ENCODE peak calls at places on chromosome 4, in six cellular contexts. Y, J, L, P, G and T are unnamed samples.

GRCh38 chr4:127622621-127622922 is 10.2 kb upstream of the INTU start:
- DNase-seq in L (no peak), Y (no peak), G (no peak), J (no peak), P (no peak), T (no peak)

GRCh38 chr4:4443821-4444220 is 56.9 kb downstream of the NSG1 start:
- DNase-seq in G (no peak), P (no peak), L (no peak), Y (no peak), J (no peak), T (no peak)

GRCh38 chr4:142547974-142548373 is 298.1 kb downstream of the INPP4B start:
- DNase-seq in Y (no peak), G (no peak), P (no peak), J (no peak), L (no peak), T (no peak)

GRCh38 chr4:168449740-168450442 is 30.4 kb downstream of the DDX60L start:
- DNase-seq in J (no peak), Y (no peak), G (no peak), L (no peak), P (no peak), T (no peak)

GRCh38 chr4:158783775-158784174 is 14.9 kb downstream of the FNIP2 start:
- DNase-seq in J (no peak), P (no peak), G (no peak), Y (no peak), L (no peak), T (no peak)

GRCh38 chr4:67393699-67394281 is 151.5 kb downstream of the CENPC start:
- DNase-seq in P (no peak), Y (peak; percentile 75), G (no peak), J (no peak), L (no peak), T (no peak)

GRCh38 chr4:52094746-52095145 is 43.6 kb downstream of the SPATA18 start:
- DNase-seq in Y (peak; percentile 27), P (no peak), J (no peak), G (no peak), L (no peak), T (no peak)

GRCh38 chr4:41258783-41259182 is 2.1 kb downstream of the UCHL1 start:
- DNase-seq in Y (peak; percentile 41), P (no peak), L (no peak), G (no peak), J (no peak), T (peak; percentile 61)

GRCh38 chr4:39521253-39521908 is 5.9 kb downstream of the UGDH start:
- DNase-seq in L (no peak), J (no peak), Y (no peak), G (no peak), P (no peak), T (no peak)

GRCh38 chr4:187993827-187994226 is 1.7 kb upstream of the ZFP42 start:
- DNase-seq in Y (peak; percentile 56), J (no peak), L (no peak), P (no peak), G (no peak), T (no peak)

GRCh38 chr4:168569066-168569908 is 72.4 kb downstream of the PALLD start:
- DNase-seq in Y (no peak), J (no peak), L (no peak), P (no peak), G (no peak), T (no peak)

GRCh38 chr4:148239406-148239805 is 202.8 kb downstream of the NR3C2 start:
- DNase-seq in J (no peak), L (no peak), P (no peak), G (no peak), Y (peak; percentile 46), T (no peak)

GRCh38 chr4:184895012-184895795 is 69.4 kb upstream of the ACSL1 start:
- DNase-seq in G (no peak), P (no peak), L (no peak), J (no peak), Y (no peak), T (no peak)

GRCh38 chr4:187383181-187383580 is 612.4 kb upstream of the ZFP42 start:
- DNase-seq in L (no peak), P (no peak), G (no peak), J (no peak), Y (no peak), T (no peak)

GRCh38 chr4:71769434-71769833 is 14.4 kb downstream of the GC start:
- DNase-seq in Y (no peak), L (no peak), G (no peak), J (no peak), P (no peak), T (no peak)

GRCh38 chr4:55075823-55076418 is 49.5 kb downstream of the KDR start:
- DNase-seq in L (no peak), P (no peak), Y (no peak), J (no peak), G (no peak), T (no peak)

GRCh38 chr4:147940144-147940543 is 208.3 kb downstream of the ARHGAP10 start:
- DNase-seq in Y (no peak), J (no peak), L (no peak), P (no peak), G (no peak), T (no peak)

GRCh38 chr4:110108470-110108869 is 89.9 kb downstream of the ELOVL6 start:
- DNase-seq in G (no peak), L (no peak), P (no peak), Y (no peak), J (no peak), T (no peak)

GRCh38 chr4:8697826-8698225 is 105.3 kb downstream of the CPZ start:
- DNase-seq in G (no peak), L (no peak), J (peak; percentile 50), P (no peak), Y (no peak), T (no peak)

GRCh38 chr4:176001171-176002006 is 64.3 kb upstream of the WDR17 start:
- DNase-seq in G (no peak), L (peak; percentile 31), Y (no peak), P (no peak), J (no peak), T (no peak)

GRCh38 chr4:19285146-19285545 is 966.6 kb upstream of the SLIT2 start:
- DNase-seq in L (no peak), P (no peak), J (no peak), G (no peak), Y (no peak), T (no peak)

GRCh38 chr4:144645621-144646522 is at the start of gene HHIP:
- DNase-seq in L (peak; percentile 77), P (no peak), Y (no peak), G (no peak), J (peak; percentile 67), T (no peak)

GRCh38 chr4:102823897-102824296 is 3.5 kb downstream of the UBE2D3 start:
- DNase-seq in J (no peak), Y (no peak), P (no peak), L (no peak), G (no peak), T (no peak)

GRCh38 chr4:3771167-3771809 is 5.1 kb downstream of the ADRA2C start:
- DNase-seq in L (no peak), G (no peak), Y (no peak), P (no peak), J (no peak), T (no peak)

GRCh38 chr4:82223715-82224114 is 150.1 kb downstream of the HNRNPD start:
- DNase-seq in G (no peak), L (no peak), P (no peak), Y (peak; percentile 58), J (peak; percentile 63), T (no peak)

GRCh38 chr4:182649698-182650477 is 267.3 kb downstream of the DCTD start:
- DNase-seq in L (no peak), P (no peak), J (no peak), Y (no peak), G (no peak), T (no peak)
- H3K27ac ChIP-seq in L (no peak overlapping the region), P (no peak overlapping the region), J (no peak overlapping the region), Y (no peak overlapping the region), G (no peak overlapping the region), T (no peak overlapping the region)

DNA sequence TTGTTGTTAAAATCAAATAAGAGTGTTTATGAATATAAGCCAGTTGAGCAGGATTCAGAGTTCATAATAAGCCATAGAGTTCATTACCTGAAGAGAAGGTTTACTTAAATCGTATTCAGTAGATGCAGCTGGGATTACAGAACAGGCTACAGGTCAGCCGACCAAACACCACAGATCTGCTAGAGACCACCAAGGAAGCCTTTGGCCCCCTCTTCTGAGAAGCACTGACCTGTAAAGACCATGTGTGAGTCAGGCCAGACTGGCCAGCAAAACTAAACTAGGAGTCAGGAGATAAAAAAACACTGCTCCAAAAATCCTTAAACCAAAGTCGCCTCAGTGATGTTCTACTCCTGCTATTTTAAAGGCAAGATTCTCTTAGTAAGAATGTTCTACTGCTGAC is 1125.5 kb downstream of the FAT4 start:
- DNase-seq in G (no peak), L (no peak), J (no peak), Y (no peak), P (no peak), T (no peak)
- H3K27ac ChIP-seq in G (no peak overlapping the region), L (no peak overlapping the region), J (peak overlapping the region; percentile 45), Y (no peak overlapping the region), P (peak overlapping the region; percentile 22), T (no peak overlapping the region)

GRCh38 chr4:2411786-2412510 is 6.5 kb downstream of the ZFYVE28 start:
- DNase-seq in G (peak; percentile 17), J (no peak), Y (no peak), L (no peak), P (no peak), T (no peak)

GRCh38 chr4:2415213-2415612 is 3.2 kb downstream of the ZFYVE28 start:
- DNase-seq in L (no peak), P (no peak), J (no peak), Y (no peak), G (no peak), T (no peak)

GRCh38 chr4:2413821-2414610 is 4.4 kb downstream of the ZFYVE28 start:
- DNase-seq in J (no peak), L (no peak), G (peak; percentile 18), Y (no peak), P (no peak), T (no peak)

GRCh38 chr4:2412534-2412884 is 5.9 kb downstream of the ZFYVE28 start:
- DNase-seq in G (peak; percentile 67), Y (no peak), P (no peak), J (no peak), L (no peak), T (no peak)

DNA sequence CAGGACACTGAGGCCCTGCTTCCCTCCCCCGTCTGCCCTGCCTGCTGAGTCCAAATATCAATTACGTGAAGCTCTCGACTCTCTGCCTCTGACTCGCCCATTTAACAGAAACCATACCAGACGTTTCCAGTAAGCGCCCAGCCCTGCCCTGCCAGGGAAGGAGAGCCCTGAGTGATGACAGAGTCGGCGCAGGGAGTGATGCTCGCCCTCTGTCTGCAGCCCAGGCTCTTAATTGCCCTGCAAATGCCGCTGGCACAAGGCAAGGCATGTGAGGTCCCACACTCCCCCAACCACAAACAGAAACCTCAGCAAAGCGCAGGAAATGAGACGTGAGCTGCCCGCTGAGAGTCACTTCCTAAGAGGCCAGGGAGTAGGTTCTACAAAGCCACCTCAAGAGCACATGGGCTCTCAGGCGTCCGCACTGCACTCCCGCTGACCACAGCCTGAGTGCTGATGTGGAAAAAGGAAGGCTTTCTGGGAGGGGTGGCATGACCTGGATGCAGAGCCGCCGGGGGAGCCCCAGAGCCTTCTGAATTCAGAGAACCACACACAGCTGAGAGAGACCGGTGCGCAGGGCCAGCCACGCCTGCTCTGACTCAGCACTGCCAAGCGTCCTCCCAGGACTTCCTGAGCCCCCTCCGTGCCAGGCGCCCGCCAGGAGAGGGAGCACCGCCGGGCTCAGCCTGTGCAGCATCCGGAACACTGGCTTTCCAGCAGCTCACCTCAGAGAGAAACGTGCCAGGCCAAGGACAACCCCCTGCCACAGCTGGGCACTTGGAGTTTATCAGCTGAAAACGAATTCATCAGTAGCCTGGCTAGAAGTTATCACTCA is 5.3 kb downstream of the ZFYVE28 start:
- DNase-seq in J (peak; percentile 90), Y (peak; percentile 60), P (peak; percentile 55), L (peak; percentile 53), G (peak; percentile 88), T (peak; percentile 76)
- H3K27ac ChIP-seq in J (no peak overlapping the region), Y (no peak overlapping the region), P (peak overlapping the region; percentile 28), L (no peak overlapping the region), G (peak overlapping the region; percentile 87), T (peak overlapping the region; percentile 67)

GRCh38 chr4:157222764-157223145 is 2.2 kb downstream of the GRIA2 start:
- DNase-seq in L (no peak), J (no peak), G (no peak), P (no peak), Y (no peak), T (no peak)
- H3K27ac ChIP-seq in L (no peak overlapping the region), J (peak overlapping the region; percentile 31), G (no peak overlapping the region), P (peak overlapping the region; percentile 65), Y (no peak overlapping the region), T (no peak overlapping the region)